ENCODE peak calls at places on chromosome 20, in five cellular contexts. W is Caco-2, U is fibroblast of pulmonary artery, C is cardiac muscle cell, J is coronary artery. K is an unnamed sample.

GRCh38 chr20:5172903-5173463 is 46.2 kb downstream of the CDS2 start:
- DNase-seq in C (no peak), J (no peak), U (no peak), W (no peak), K (no peak)

GRCh38 chr20:33971147-33971775 is 22.4 kb upstream of the RALY start:
- DNase-seq in W (no peak), J (no peak), C (peak), U (no peak), K (no peak)

GRCh38 chr20:40192083-40192482 is 497.0 kb downstream of the MAFB start:
- DNase-seq in U (no peak), W (no peak), C (no peak), J (no peak), K (no peak)

GRCh38 chr20:36584018-36584481 is 10.7 kb downstream of the TGIF2 start:
- DNase-seq in W (no peak), U (no peak), C (no peak), J (no peak), K (no peak)

GRCh38 chr20:3494218-3494617 is 23.4 kb downstream of the ATRN start:
- DNase-seq in J (no peak), W (no peak), C (no peak), U (no peak), K (no peak)

GRCh38 chr20:22248052-22248667 is 336.2 kb downstream of the FOXA2 start:
- DNase-seq in W (peak), C (peak), U (peak), J (no peak), K (no peak)

GRCh38 chr20:4549711-4550259 is 171.9 kb upstream of the PRND start:
- DNase-seq in U (no peak), C (no peak), J (no peak), W (no peak), K (no peak)

GRCh38 chr20:24640276-24640675 is 170.8 kb downstream of the SYNDIG1 start:
- DNase-seq in C (no peak), J (no peak), U (no peak), W (no peak), K (no peak)

GRCh38 chr20:53162251-53162835 is 190.2 kb downstream of the TSHZ2 start:
- DNase-seq in C (peak), U (peak), J (no peak), W (peak), K (no peak)

GRCh38 chr20:19758888-19759331 is 852 bp downstream of the RIN2 start:
- DNase-seq in W (peak), J (no peak), C (peak), U (peak), K (peak)

GRCh38 chr20:53283011-53283410 is 310.6 kb downstream of the ZNF217 start:
- DNase-seq in U (no peak), C (no peak), W (no peak), J (no peak), K (no peak)

GRCh38 chr20:44805991-44806729 is 4.2 kb downstream of the RIMS4 start:
- DNase-seq in U (peak), C (peak), W (peak), J (no peak), K (peak)

GRCh38 chr20:57770852-57771746 is 61.3 kb upstream of the PMEPA1 start:
- DNase-seq in U (no peak), J (peak), W (peak), C (no peak), K (no peak)

GRCh38 chr20:17652411-17652810 is 29.6 kb downstream of the RRBP1 start:
- DNase-seq in J (no peak), C (no peak), W (no peak), U (no peak), K (no peak)

GRCh38 chr20:17202668-17203067 is 24.2 kb upstream of the PCSK2 start:
- DNase-seq in J (no peak), U (no peak), C (no peak), W (no peak), K (no peak)

GRCh38 chr20:42714298-42715141 is 475.2 kb downstream of the PTPRT start:
- DNase-seq in W (no peak), J (no peak), U (no peak), C (no peak), K (no peak)

GRCh38 chr20:53869466-53870258 is 200.7 kb downstream of the BCAS1 start:
- DNase-seq in W (peak), U (peak), C (peak), J (no peak), K (no peak)

GRCh38 chr20:23257848-23258746 is 92.5 kb upstream of the NXT1 start:
- DNase-seq in U (peak), C (peak), J (peak), W (no peak), K (peak)

DNA sequence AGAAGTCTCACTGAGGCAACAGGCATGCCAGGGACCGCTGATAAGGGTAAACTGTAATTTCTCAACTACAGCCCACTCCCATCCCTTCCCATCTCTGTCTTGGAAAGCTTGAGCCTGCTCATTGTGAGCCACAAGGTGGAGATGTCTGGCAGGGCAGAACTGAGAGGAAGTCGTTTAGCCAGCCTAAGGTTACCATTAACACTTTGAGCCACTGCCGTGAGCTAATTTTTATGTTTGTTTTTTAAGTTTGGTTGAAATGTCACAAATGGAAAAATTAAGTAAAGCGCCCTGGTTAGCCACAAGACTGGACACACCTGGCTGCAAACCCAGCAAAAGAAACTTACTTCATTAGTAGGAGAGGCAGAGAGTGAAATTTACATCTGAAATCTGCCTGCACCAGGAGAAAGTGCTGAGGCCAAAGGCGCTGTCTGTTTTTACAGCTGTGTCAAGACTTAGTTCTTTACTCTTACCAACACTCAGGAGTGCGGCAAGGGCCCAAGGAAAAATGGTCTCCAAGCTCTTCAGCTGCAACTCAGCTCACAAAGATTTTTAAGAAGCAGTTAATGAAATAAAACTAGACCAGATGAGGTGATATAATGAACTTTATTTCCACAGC is 50.0 kb upstream of the FAM83C start:
- DNase-seq in J (no peak), C (peak), U (peak), W (peak), K (no peak)
- TF ChIP-seq CTCF in J (no peak), C (peak), U (peak), W (peak), K (no peak)

GRCh38 chr20:59195316-59195993 is 31.8 kb downstream of the ZNF831 start:
- DNase-seq in C (no peak), W (no peak), J (peak), U (no peak), K (no peak)
- TF ChIP-seq CTCF in C (no peak), W (no peak), J (no peak), U (no peak), K (no peak)

GRCh38 chr20:2386516-2387179 is 5.9 kb downstream of the TGM6 start:
- DNase-seq in W (no peak), U (peak), J (no peak), C (peak), K (no peak)

GRCh38 chr20:2385496-2385895 is 4.8 kb downstream of the TGM6 start:
- DNase-seq in U (no peak), J (no peak), W (no peak), C (no peak), K (no peak)

GRCh38 chr20:2385026-2385425 is 4.3 kb downstream of the TGM6 start:
- DNase-seq in J (no peak), U (no peak), C (no peak), W (no peak), K (no peak)

GRCh38 chr20:2387580-2387979 is 6.9 kb downstream of the TGM6 start:
- DNase-seq in U (no peak), J (peak), C (no peak), W (no peak), K (no peak)

DNA sequence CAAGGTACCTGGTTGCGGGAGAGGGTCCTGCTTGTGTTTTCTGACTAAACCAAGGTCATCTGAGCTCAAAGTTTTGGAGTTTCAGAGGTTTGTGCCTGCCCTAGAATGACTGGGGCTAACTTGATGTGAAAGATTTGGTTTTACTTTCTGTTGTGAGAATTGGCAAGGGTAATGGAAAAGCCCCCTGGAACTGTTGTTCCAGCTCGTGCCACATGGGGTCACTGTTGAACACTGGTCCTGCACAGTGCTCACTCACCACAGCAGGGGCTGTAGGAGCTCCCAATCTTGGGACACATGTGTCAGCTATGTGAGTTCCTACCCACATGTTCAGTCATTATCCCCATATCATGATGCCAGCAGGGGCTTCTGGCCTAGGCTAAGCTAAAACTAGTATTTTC is 6.5 kb downstream of the TGM6 start:
- DNase-seq in U (peak), C (peak), W (peak), J (peak), K (no peak)
- TF ChIP-seq CTCF in U (peak), C (peak), W (peak), J (no peak), K (peak)

GRCh38 chr20:49207071-49207470 is 12.1 kb upstream of the DDX27 start:
- DNase-seq in J (no peak), W (peak), U (no peak), C (no peak), K (no peak)
- TF ChIP-seq CTCF in J (no peak), W (peak), U (no peak), C (no peak), K (no peak)

DNA sequence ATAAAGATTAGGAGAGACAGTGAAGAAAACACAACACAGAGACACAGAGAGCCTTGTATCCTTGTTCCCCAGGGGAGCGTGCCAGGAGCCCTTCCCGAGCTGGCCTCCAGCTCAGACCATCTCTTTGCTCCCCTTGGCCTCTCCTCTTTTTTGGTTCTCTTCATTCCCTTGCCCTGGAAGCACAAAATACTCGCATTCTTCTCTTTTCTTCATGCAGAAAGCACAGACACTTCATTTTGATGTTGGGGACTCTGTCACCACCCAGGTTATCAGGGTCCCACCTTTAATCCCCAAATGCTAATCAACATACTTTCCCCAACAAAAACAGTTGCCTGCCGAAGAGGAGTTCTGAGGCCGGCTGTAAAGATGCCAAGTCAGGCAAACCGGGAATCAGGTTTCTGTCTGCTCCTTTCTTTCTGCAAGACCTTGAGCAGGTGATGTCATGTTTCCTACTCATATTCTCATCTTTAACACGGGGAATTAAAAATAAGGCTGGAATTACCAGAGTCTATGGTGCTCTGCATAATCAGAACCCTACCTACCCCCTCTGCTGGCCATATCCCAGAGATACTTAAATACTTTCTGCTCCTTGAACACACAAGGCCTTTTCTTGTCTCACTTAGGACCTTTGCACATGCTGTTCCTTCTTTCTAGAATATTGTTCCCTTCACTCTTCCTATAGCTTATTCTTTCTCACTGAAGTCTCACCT is 21.7 kb downstream of the TGM6 start:
- DNase-seq in U (peak), J (no peak), W (peak), C (peak), K (no peak)
- TF ChIP-seq CTCF in U (peak), J (no peak), W (peak), C (peak), K (peak)

GRCh38 chr20:63056236-63057132 is 49.7 kb upstream of the BHLHE23 start:
- DNase-seq in C (peak), J (peak), U (peak), W (peak), K (no peak)

GRCh38 chr20:63057133-63058117 is 50.7 kb upstream of the BHLHE23 start:
- DNase-seq in J (no peak), U (peak), C (peak), W (no peak), K (no peak)

GRCh38 chr20:63054695-63055240 is 48.0 kb upstream of the BHLHE23 start:
- DNase-seq in U (no peak), W (no peak), C (no peak), J (peak), K (no peak)

GRCh38 chr20:63054103-63054474 is 47.3 kb upstream of the BHLHE23 start:
- DNase-seq in J (no peak), C (no peak), W (no peak), U (no peak), K (no peak)

DNA sequence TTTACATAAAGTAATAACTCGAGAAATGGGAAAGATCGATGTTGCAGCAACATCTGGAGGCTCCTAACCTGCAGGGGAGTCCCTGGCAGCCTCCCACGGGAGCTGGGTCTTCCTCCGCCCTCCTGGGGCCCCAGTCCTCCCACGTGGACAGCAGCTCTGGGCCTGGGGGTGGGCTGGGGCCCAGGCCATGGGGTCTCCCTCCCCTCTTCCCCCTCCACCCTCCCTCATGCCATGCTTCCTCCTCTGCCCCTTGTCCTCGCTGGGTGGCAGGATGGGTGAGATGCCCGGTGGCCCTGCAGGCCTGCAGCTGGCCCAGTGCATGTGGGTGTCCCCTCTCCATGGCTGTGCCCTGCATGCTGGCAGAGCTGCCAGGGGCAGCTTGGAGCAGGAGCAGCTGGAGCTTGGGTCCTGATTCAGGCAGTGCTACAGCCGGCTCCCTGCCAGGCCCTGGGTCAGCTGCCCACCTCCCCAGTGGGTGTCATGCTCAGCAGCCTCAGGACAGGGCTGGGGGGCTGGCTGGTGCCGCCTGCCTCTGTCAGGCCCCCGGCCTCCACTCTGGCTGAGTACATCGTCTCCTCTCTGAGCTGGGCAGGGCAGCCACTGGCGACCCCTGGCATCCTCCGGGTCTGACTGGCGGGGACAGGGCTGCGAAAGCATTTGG is 48.9 kb upstream of the BHLHE23 start:
- DNase-seq in J (peak), C (no peak), W (no peak), U (no peak), K (no peak)
- TF ChIP-seq CTCF in J (no peak), C (no peak), W (no peak), U (no peak), K (no peak)

DNA sequence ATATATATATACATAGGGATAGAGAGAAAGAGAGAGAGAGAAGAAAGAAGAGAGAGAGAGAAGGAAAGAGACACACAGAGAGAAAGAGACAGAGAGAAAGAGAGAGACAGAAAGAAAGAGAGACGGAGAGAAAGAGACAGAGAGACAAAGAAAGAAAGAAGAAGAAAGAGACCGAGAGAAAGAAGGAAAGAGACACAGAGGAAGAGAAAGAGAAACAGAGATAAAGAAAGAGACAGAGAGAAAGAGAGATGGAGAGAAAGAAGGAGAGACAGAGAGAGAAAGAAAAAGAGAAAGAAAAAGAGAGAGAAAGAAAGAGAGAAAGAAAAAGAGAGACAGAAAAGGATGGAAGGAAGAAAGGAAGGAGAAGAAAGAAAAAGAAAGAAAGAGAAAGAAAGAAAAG is 46.9 kb upstream of the TASP1 start:
- DNase-seq in J (no peak), C (no peak), W (no peak), U (no peak), K (no peak)
- TF ChIP-seq CTCF in J (no peak), C (no peak), W (no peak), U (no peak), K (no peak)

GRCh38 chr20:37979021-37979985 is 54.0 kb downstream of the TTI1 start:
- DNase-seq in U (no peak), J (no peak), W (no peak), C (no peak), K (no peak)
- TF ChIP-seq CTCF in U (no peak), J (no peak), W (no peak), C (no peak), K (no peak)

GRCh38 chr20:9500121-9500911 is 14.1 kb upstream of the LAMP5 start:
- DNase-seq in W (no peak), C (no peak), U (no peak), J (no peak), K (peak)

GRCh38 chr20:9506337-9506821 is 8.0 kb upstream of the LAMP5 start:
- DNase-seq in U (no peak), W (no peak), J (no peak), C (no peak), K (no peak)

GRCh38 chr20:9506964-9507369 is 7.4 kb upstream of the LAMP5 start:
- DNase-seq in C (no peak), W (no peak), J (no peak), U (no peak), K (no peak)

GRCh38 chr20:9501473-9501872 is 12.9 kb upstream of the LAMP5 start:
- DNase-seq in U (no peak), C (no peak), J (no peak), W (no peak), K (no peak)

DNA sequence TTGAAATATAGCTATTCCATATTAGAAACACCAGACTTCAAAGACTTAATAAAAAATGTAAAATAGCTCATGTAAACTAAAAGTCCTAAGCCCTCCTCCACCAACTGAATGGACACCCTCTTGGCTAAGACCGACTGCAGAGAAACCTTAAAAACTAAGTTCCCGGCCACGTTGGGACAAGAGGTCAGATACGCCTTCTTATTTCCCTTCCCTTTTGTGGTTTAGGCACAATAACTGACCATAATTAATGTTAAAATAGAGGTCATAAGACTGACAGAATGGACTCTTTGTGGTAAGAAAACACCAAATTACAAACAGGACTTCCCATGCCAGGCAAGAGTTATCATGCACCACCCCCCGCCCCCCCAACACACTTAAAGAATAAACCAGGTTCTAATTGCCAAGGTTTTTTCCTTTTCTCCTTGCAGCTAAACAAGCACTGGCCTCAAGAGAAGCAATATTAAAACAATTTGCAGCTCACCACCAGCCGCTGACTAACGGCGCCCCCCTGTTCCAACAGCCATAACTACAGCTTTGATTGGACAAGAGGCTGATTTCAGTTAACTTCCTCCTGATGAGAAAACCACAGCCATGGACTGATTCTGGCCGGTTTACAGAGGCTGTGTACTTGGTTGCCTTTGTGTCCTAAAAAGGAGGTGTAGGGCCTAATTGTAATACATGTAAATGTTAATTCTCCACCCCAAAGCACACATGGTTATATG is 10.7 kb upstream of the LAMP5 start:
- DNase-seq in U (no peak), C (peak), J (no peak), W (no peak), K (peak)
- TF ChIP-seq CTCF in U (no peak), C (no peak), J (no peak), W (no peak), K (no peak)

K was measured in CD14-positive monocyte.